ENCODE peak calls at places on chromosomes 12 and 14, in eight cellular contexts. L is WERI-Rb-1, A is WTC11, Q is NCI-H187 treated with DMSO at 0.1 percent for 48 hours, G is left ventricle myocardium superior, B is HFFc6, R is HCEC 1CT, J is GM04504. E is an unnamed sample.

GRCh38 chr12:19245656-19246055 is 116.1 kb downstream of the PLEKHA5 start:
- DNase-seq in L (no peak), A (no peak), Q (no peak), G (no peak), B (no peak), R (peak), J (no peak), E (no peak)

GRCh38 chr12:15796493-15797141 is 7.4 kb upstream of the EPS8 start:
- DNase-seq in L (no peak), A (no peak), Q (no peak), G (no peak), B (no peak), R (peak), J (no peak), E (no peak)

GRCh38 chr14:73465833-73466532 is 7.6 kb upstream of the NUMB start:
- DNase-seq in L (no peak), A (no peak), Q (no peak), G (no peak), B (no peak), R (no peak), J (no peak), E (no peak)

GRCh38 chr12:3138896-3139590 is 61.9 kb downstream of the TSPAN9 start:
- DNase-seq in L (no peak), A (no peak), Q (no peak), G (no peak), B (no peak), R (no peak), J (no peak), E (no peak)

GRCh38 chr12:115998119-115998633 is 279.3 kb downstream of the MED13L start:
- DNase-seq in L (no peak), A (peak), Q (no peak), G (no peak), B (peak), R (peak), J (peak), E (peak)

GRCh38 chr14:92847220-92848148 is 53.4 kb downstream of the GOLGA5 start:
- DNase-seq in L (no peak), A (no peak), Q (no peak), G (no peak), B (no peak), R (no peak), J (no peak), E (no peak)

GRCh38 chr14:22386924-22387775 is 201.9 kb downstream of the DAD1 start:
- DNase-seq in L (peak), A (peak), Q (no peak), G (peak), B (peak), R (peak), J (peak), E (peak)

GRCh38 chr14:93160353-93160801 is 24.3 kb downstream of the MOAP1 start:
- DNase-seq in L (peak), A (peak), Q (no peak), G (no peak), B (peak), R (no peak), J (no peak), E (peak)

GRCh38 chr14:33876274-33876673 is 74.6 kb downstream of the EGLN3 start:
- DNase-seq in L (no peak), A (no peak), Q (no peak), G (no peak), B (no peak), R (no peak), J (no peak), E (no peak)

GRCh38 chr12:107322063-107322462 is 228.7 kb upstream of the CRY1 start:
- DNase-seq in L (no peak), A (no peak), Q (no peak), G (no peak), B (no peak), R (no peak), J (no peak), E (no peak)

GRCh38 chr12:26113194-26113654 is 11.6 kb downstream of the BHLHE41 start:
- DNase-seq in L (no peak), A (no peak), Q (no peak), G (no peak), B (no peak), R (no peak), J (no peak), E (no peak)

GRCh38 chr12:113800201-113800600 is 165.9 kb downstream of the RBM19 start:
- DNase-seq in L (no peak), A (no peak), Q (no peak), G (no peak), B (no peak), R (no peak), J (no peak), E (no peak)

GRCh38 chr12:111056618-111057521 is 136.5 kb upstream of the MYL2 start:
- DNase-seq in L (no peak), A (no peak), Q (no peak), G (no peak), B (no peak), R (no peak), J (no peak), E (no peak)

GRCh38 chr12:7450667-7451066 is 6.7 kb upstream of the CD163L1 start:
- DNase-seq in L (no peak), A (no peak), Q (no peak), G (no peak), B (no peak), R (no peak), J (no peak), E (no peak)

GRCh38 chr12:12929696-12930095 is 22.3 kb downstream of the GPRC5D start:
- DNase-seq in L (no peak), A (no peak), Q (no peak), G (no peak), B (no peak), R (no peak), J (no peak), E (no peak)

GRCh38 chr12:30110505-30110904 is 326.8 kb upstream of the TMTC1 start:
- DNase-seq in L (no peak), A (no peak), Q (no peak), G (no peak), B (no peak), R (no peak), J (no peak), E (no peak)

GRCh38 chr14:95431199-95432145 is 85.0 kb downstream of the SYNE3 start:
- DNase-seq in L (peak), A (peak), Q (no peak), G (no peak), B (no peak), R (peak), J (no peak), E (peak)

GRCh38 chr12:101666017-101666728 is 31.3 kb upstream of the CHPT1 start:
- DNase-seq in L (no peak), A (no peak), Q (no peak), G (no peak), B (no peak), R (no peak), J (no peak), E (no peak)